ENCODE peak calls at places on chromosomes 13 and 19, in ten cellular contexts. One of them, this sample, is unnamed.

GRCh38 chr13:30143671-30144400 is 163.5 kb downstream of the KATNAL1 start:
- DNase-seq in psoas muscle: no peak
- DNase-seq in pancreas: no peak
- DNase-seq in ovary: no peak
- DNase-seq in gastrocnemius medialis: no peak
- DNase-seq in heart right ventricle: no peak
- DNase-seq in aorta: no peak
- DNase-seq in thoracic aorta: no peak
- DNase-seq in lower lobe of right lung: no peak
- DNase-seq in transverse colon: no peak
- DNase-seq in this sample: no peak

GRCh38 chr13:99103536-99103935 is 97.1 kb upstream of the UBAC2 start:
- DNase-seq in pancreas: no peak
- DNase-seq in psoas muscle: no peak
- DNase-seq in aorta: no peak
- DNase-seq in thoracic aorta: no peak
- DNase-seq in ovary: no peak
- DNase-seq in transverse colon: no peak
- DNase-seq in heart right ventricle: no peak
- DNase-seq in gastrocnemius medialis: no peak
- DNase-seq in lower lobe of right lung: no peak
- DNase-seq in this sample: no peak

GRCh38 chr19:275958-276646 is 15.1 kb downstream of the PLPP2 start:
- DNase-seq in thoracic aorta: no peak
- DNase-seq in lower lobe of right lung: no peak
- DNase-seq in ovary: no peak
- DNase-seq in transverse colon: no peak
- DNase-seq in gastrocnemius medialis: no peak
- DNase-seq in psoas muscle: no peak
- DNase-seq in heart right ventricle: no peak
- DNase-seq in pancreas: no peak
- DNase-seq in aorta: peak; percentile 20
- DNase-seq in this sample: no peak

GRCh38 chr13:46728777-46729176 is 68.2 kb downstream of the ESD start:
- DNase-seq in thoracic aorta: no peak
- DNase-seq in gastrocnemius medialis: no peak
- DNase-seq in lower lobe of right lung: no peak
- DNase-seq in heart right ventricle: no peak
- DNase-seq in aorta: no peak
- DNase-seq in psoas muscle: no peak
- DNase-seq in ovary: no peak
- DNase-seq in transverse colon: no peak
- DNase-seq in pancreas: no peak
- DNase-seq in this sample: no peak

GRCh38 chr19:45382426-45382825 is 12.1 kb upstream of the ERCC2 start:
- DNase-seq in lower lobe of right lung: no peak
- DNase-seq in gastrocnemius medialis: no peak
- DNase-seq in pancreas: no peak
- DNase-seq in heart right ventricle: no peak
- DNase-seq in aorta: no peak
- DNase-seq in psoas muscle: no peak
- DNase-seq in thoracic aorta: no peak
- DNase-seq in transverse colon: no peak
- DNase-seq in ovary: no peak
- DNase-seq in this sample: no peak

GRCh38 chr19:45640849-45641273 is 1.7 kb upstream of the EML2 start:
- DNase-seq in psoas muscle: no peak
- DNase-seq in ovary: peak; percentile 32
- DNase-seq in lower lobe of right lung: peak; percentile 53
- DNase-seq in gastrocnemius medialis: no peak
- DNase-seq in thoracic aorta: no peak
- DNase-seq in pancreas: no peak
- DNase-seq in heart right ventricle: no peak
- DNase-seq in transverse colon: peak; percentile 34
- DNase-seq in aorta: no peak
- DNase-seq in this sample: no peak

GRCh38 chr19:42433503-42434260 is 6.5 kb upstream of the LIPE start:
- DNase-seq in lower lobe of right lung: peak; percentile 78
- DNase-seq in aorta: peak; percentile 91
- DNase-seq in ovary: peak; percentile 58
- DNase-seq in gastrocnemius medialis: peak; percentile 48
- DNase-seq in heart right ventricle: peak; percentile 92
- DNase-seq in pancreas: peak; percentile 90
- DNase-seq in thoracic aorta: no peak
- DNase-seq in transverse colon: peak; percentile 93
- DNase-seq in psoas muscle: peak; percentile 83
- DNase-seq in this sample: no peak

GRCh38 chr19:50204811-50205675 is 1.6 kb downstream of the MYH14 start:
- DNase-seq in ovary: no peak
- DNase-seq in aorta: no peak
- DNase-seq in transverse colon: peak; percentile 95
- DNase-seq in heart right ventricle: peak; percentile 46
- DNase-seq in gastrocnemius medialis: peak; percentile 63
- DNase-seq in psoas muscle: peak; percentile 65
- DNase-seq in lower lobe of right lung: peak; percentile 91
- DNase-seq in pancreas: peak; percentile 90
- DNase-seq in thoracic aorta: no peak
- DNase-seq in this sample: no peak

GRCh38 chr19:48770223-48770622 is 14.9 kb downstream of the FGF21 start:
- DNase-seq in lower lobe of right lung: no peak
- DNase-seq in aorta: no peak
- DNase-seq in heart right ventricle: no peak
- DNase-seq in ovary: no peak
- DNase-seq in psoas muscle: no peak
- DNase-seq in pancreas: no peak
- DNase-seq in gastrocnemius medialis: no peak
- DNase-seq in transverse colon: no peak
- DNase-seq in thoracic aorta: no peak
- DNase-seq in this sample: no peak

GRCh38 chr19:10408511-10409291 is 5.4 kb upstream of the CDC37 start:
- DNase-seq in aorta: no peak
- DNase-seq in heart right ventricle: no peak
- DNase-seq in gastrocnemius medialis: no peak
- DNase-seq in transverse colon: peak; percentile 62
- DNase-seq in pancreas: no peak
- DNase-seq in lower lobe of right lung: peak; percentile 84
- DNase-seq in psoas muscle: no peak
- DNase-seq in ovary: no peak
- DNase-seq in thoracic aorta: no peak
- DNase-seq in this sample: no peak
- H3K4me3 ChIP-seq in aorta: no peak overlapping the region
- H3K4me3 ChIP-seq in heart right ventricle: no peak overlapping the region
- H3K4me3 ChIP-seq in gastrocnemius medialis: no peak overlapping the region
- H3K4me3 ChIP-seq in transverse colon: no peak overlapping the region
- H3K4me3 ChIP-seq in pancreas: no peak overlapping the region
- H3K4me3 ChIP-seq in lower lobe of right lung: peak overlapping the region; percentile 5
- H3K4me3 ChIP-seq in psoas muscle: no peak overlapping the region
- H3K4me3 ChIP-seq in ovary: no peak overlapping the region
- H3K4me3 ChIP-seq in thoracic aorta: no peak overlapping the region
- H3K4me3 ChIP-seq in this sample: no peak overlapping the region

GRCh38 chr19:1855828-1856255 is 7.5 kb downstream of the KLF16 start:
- DNase-seq in aorta: no peak
- DNase-seq in pancreas: no peak
- DNase-seq in transverse colon: no peak
- DNase-seq in heart right ventricle: no peak
- DNase-seq in psoas muscle: no peak
- DNase-seq in ovary: no peak
- DNase-seq in lower lobe of right lung: no peak
- DNase-seq in thoracic aorta: no peak
- DNase-seq in gastrocnemius medialis: no peak
- DNase-seq in this sample: no peak

GRCh38 chr19:1855040-1855827 is 7.0 kb upstream of the REXO1 start:
- DNase-seq in aorta: peak; percentile 92
- DNase-seq in lower lobe of right lung: peak; percentile 94
- DNase-seq in thoracic aorta: no peak
- DNase-seq in psoas muscle: peak; percentile 87
- DNase-seq in ovary: peak; percentile 69
- DNase-seq in pancreas: peak; percentile 75
- DNase-seq in heart right ventricle: peak; percentile 92
- DNase-seq in gastrocnemius medialis: peak; percentile 64
- DNase-seq in transverse colon: peak; percentile 96
- DNase-seq in this sample: peak; percentile 86

GRCh38 chr19:1856698-1857603 is 6.4 kb downstream of the KLF16 start:
- DNase-seq in transverse colon: peak; percentile 96
- DNase-seq in psoas muscle: peak; percentile 86
- DNase-seq in aorta: peak; percentile 92
- DNase-seq in lower lobe of right lung: peak; percentile 92
- DNase-seq in gastrocnemius medialis: peak; percentile 53
- DNase-seq in thoracic aorta: peak; percentile 54
- DNase-seq in pancreas: peak; percentile 82
- DNase-seq in heart right ventricle: peak; percentile 89
- DNase-seq in ovary: peak; percentile 74
- DNase-seq in this sample: peak; percentile 89

GRCh38 chr19:1857648-1858326 is 5.6 kb downstream of the KLF16 start:
- DNase-seq in transverse colon: peak; percentile 81
- DNase-seq in gastrocnemius medialis: no peak
- DNase-seq in aorta: no peak
- DNase-seq in lower lobe of right lung: peak; percentile 52
- DNase-seq in psoas muscle: no peak
- DNase-seq in pancreas: peak; percentile 27
- DNase-seq in heart right ventricle: no peak
- DNase-seq in thoracic aorta: no peak
- DNase-seq in ovary: no peak
- DNase-seq in this sample: no peak

DNA sequence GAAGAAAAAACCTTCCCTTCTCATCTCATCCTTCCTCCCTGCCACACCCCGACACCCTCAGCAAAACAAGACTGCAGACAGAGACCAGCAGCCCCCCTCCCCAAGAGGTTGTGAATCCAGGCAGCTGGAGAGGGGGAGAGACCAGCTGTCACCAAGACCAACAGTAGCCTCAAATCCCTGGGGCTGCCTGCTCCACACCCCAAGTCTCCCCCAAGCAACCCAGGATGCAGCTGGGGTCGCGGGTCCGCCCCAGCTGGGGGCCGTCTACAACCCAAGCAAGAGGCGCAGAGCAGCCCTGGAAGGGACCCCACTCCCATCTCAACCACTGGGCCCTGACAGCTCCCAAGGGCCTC is 7.1 kb downstream of the KLF16 start:
- DNase-seq in transverse colon: no peak
- DNase-seq in lower lobe of right lung: no peak
- DNase-seq in ovary: no peak
- DNase-seq in psoas muscle: no peak
- DNase-seq in heart right ventricle: no peak
- DNase-seq in gastrocnemius medialis: no peak
- DNase-seq in pancreas: peak; percentile 19
- DNase-seq in aorta: no peak
- DNase-seq in thoracic aorta: no peak
- DNase-seq in this sample: no peak
- H3K4me1 ChIP-seq in transverse colon: peaks cover 96% of the 10 kb centered on the region
- H3K4me1 ChIP-seq in lower lobe of right lung: peaks cover 92% of the 10 kb centered on the region
- H3K4me1 ChIP-seq in ovary: peaks cover 26% of the 10 kb centered on the region
- H3K4me1 ChIP-seq in psoas muscle: peaks cover 30% of the 10 kb centered on the region
- H3K4me1 ChIP-seq in heart right ventricle: peaks cover 96% of the 10 kb centered on the region
- H3K4me1 ChIP-seq in gastrocnemius medialis: peaks cover 26% of the 10 kb centered on the region
- H3K4me1 ChIP-seq in pancreas: no peaks in the 10 kb centered on the region
- H3K4me1 ChIP-seq in aorta: no peaks in the 10 kb centered on the region
- H3K4me1 ChIP-seq in thoracic aorta: peaks cover 40% of the 10 kb centered on the region
- H3K4me1 ChIP-seq in this sample: peaks cover 47% of the 10 kb centered on the region

GRCh38 chr19:10871711-10872550 is 578 bp downstream of the CARM1 start:
- DNase-seq in lower lobe of right lung: peak; percentile 71
- DNase-seq in psoas muscle: peak; percentile 58
- DNase-seq in pancreas: peak; percentile 70
- DNase-seq in aorta: peak; percentile 86
- DNase-seq in thoracic aorta: no peak
- DNase-seq in transverse colon: peak; percentile 44
- DNase-seq in gastrocnemius medialis: peak; percentile 18
- DNase-seq in ovary: peak; percentile 79
- DNase-seq in heart right ventricle: peak; percentile 47
- DNase-seq in this sample: peak; percentile 80

GRCh38 chr19:10870501-10870954 is 825 bp upstream of the CARM1 start:
- DNase-seq in lower lobe of right lung: no peak
- DNase-seq in pancreas: no peak
- DNase-seq in psoas muscle: no peak
- DNase-seq in ovary: no peak
- DNase-seq in heart right ventricle: no peak
- DNase-seq in thoracic aorta: no peak
- DNase-seq in aorta: no peak
- DNase-seq in gastrocnemius medialis: no peak
- DNase-seq in transverse colon: no peak
- DNase-seq in this sample: no peak

GRCh38 chr19:10868872-10869547 is 2.3 kb upstream of the CARM1 start:
- DNase-seq in psoas muscle: no peak
- DNase-seq in aorta: no peak
- DNase-seq in thoracic aorta: no peak
- DNase-seq in heart right ventricle: no peak
- DNase-seq in gastrocnemius medialis: no peak
- DNase-seq in ovary: peak; percentile 48
- DNase-seq in transverse colon: no peak
- DNase-seq in lower lobe of right lung: no peak
- DNase-seq in pancreas: no peak
- DNase-seq in this sample: no peak

GRCh38 chr19:10872551-10873107 is 1.3 kb downstream of the CARM1 start:
- DNase-seq in psoas muscle: no peak
- DNase-seq in pancreas: no peak
- DNase-seq in thoracic aorta: no peak
- DNase-seq in lower lobe of right lung: no peak
- DNase-seq in heart right ventricle: no peak
- DNase-seq in gastrocnemius medialis: no peak
- DNase-seq in aorta: no peak
- DNase-seq in transverse colon: no peak
- DNase-seq in ovary: no peak
- DNase-seq in this sample: no peak

GRCh38 chr19:10870955-10871603 is at the start of gene CARM1:
- DNase-seq in pancreas: peak; percentile 99
- DNase-seq in aorta: peak; percentile 100
- DNase-seq in transverse colon: peak; percentile 100
- DNase-seq in thoracic aorta: peak; percentile 98
- DNase-seq in ovary: peak; percentile 99
- DNase-seq in heart right ventricle: peak; percentile 99
- DNase-seq in gastrocnemius medialis: peak; percentile 96
- DNase-seq in psoas muscle: peak; percentile 99
- DNase-seq in lower lobe of right lung: peak; percentile 99
- DNase-seq in this sample: peak; percentile 99
- H3K4me3 ChIP-seq in pancreas: peak within 1 kb of the TSS; percentile 57
- H3K4me3 ChIP-seq in aorta: peak within 1 kb of the TSS; percentile 69
- H3K4me3 ChIP-seq in transverse colon: peak within 1 kb of the TSS; percentile 92
- H3K4me3 ChIP-seq in thoracic aorta: peak within 1 kb of the TSS; percentile 84
- H3K4me3 ChIP-seq in ovary: peak within 1 kb of the TSS; percentile 67
- H3K4me3 ChIP-seq in heart right ventricle: peak within 1 kb of the TSS; percentile 65
- H3K4me3 ChIP-seq in gastrocnemius medialis: peak within 1 kb of the TSS; percentile 86
- H3K4me3 ChIP-seq in psoas muscle: peak within 1 kb of the TSS; percentile 87
- H3K4me3 ChIP-seq in lower lobe of right lung: peak within 1 kb of the TSS; percentile 68
- H3K4me3 ChIP-seq in this sample: peak within 1 kb of the TSS; percentile 76

DNA sequence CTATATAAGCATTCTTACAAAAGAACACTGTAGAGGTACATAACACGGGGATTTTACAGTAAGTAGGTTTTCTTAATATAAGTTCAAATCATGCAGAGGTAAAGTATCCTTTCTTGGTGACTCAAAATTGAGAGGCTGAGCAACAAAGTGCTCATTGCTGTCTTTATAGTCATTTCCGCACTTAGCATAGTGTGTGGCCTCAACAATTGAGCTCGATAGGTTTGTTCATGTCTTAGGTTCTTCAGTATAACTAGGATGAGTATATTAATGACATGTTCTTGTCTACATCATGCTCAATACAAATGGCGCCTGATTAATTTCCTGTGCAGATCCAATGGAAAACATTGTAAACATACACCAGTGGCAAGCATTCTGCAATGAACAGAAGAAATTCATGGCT is 1.4 kb downstream of the WDFY2 start:
- DNase-seq in gastrocnemius medialis: no peak
- DNase-seq in ovary: no peak
- DNase-seq in heart right ventricle: no peak
- DNase-seq in thoracic aorta: no peak
- DNase-seq in transverse colon: no peak
- DNase-seq in aorta: no peak
- DNase-seq in psoas muscle: no peak
- DNase-seq in pancreas: no peak
- DNase-seq in lower lobe of right lung: no peak
- DNase-seq in this sample: no peak
- H3K4me1 ChIP-seq in gastrocnemius medialis: peaks cover 12% of the 10 kb centered on the region
- H3K4me1 ChIP-seq in ovary: peaks cover 14% of the 10 kb centered on the region
- H3K4me1 ChIP-seq in heart right ventricle: peaks cover 60% of the 10 kb centered on the region
- H3K4me1 ChIP-seq in thoracic aorta: peaks cover 15% of the 10 kb centered on the region
- H3K4me1 ChIP-seq in transverse colon: peaks cover 42% of the 10 kb centered on the region
- H3K4me1 ChIP-seq in aorta: peaks cover 5% of the 10 kb centered on the region
- H3K4me1 ChIP-seq in psoas muscle: peaks cover 14% of the 10 kb centered on the region
- H3K4me1 ChIP-seq in pancreas: peaks cover 44% of the 10 kb centered on the region
- H3K4me1 ChIP-seq in lower lobe of right lung: peaks cover 38% of the 10 kb centered on the region
- H3K4me1 ChIP-seq in this sample: peaks cover 19% of the 10 kb centered on the region

This sample was measured in tibial artery.